ENCODE peak calls at places on chromosomes 4 and X, in seven cellular contexts. M, X, D, W, S, G and U are unnamed samples.

GRCh38 chr4:4456351-4456750 is 69.4 kb downstream of the NSG1 start:
- DNase-seq in M (peak; percentile 11), X (no peak), D (no peak), W (no peak), S (no peak), G (no peak), U (no peak)

GRCh38 chrX:94545722-94546121 is 871.7 kb downstream of the FAM133A start:
- DNase-seq in M (no peak), X (no peak), D (no peak), W (no peak), S (no peak), G (no peak), U (no peak)

GRCh38 chr4:37981844-37982720 is 21.9 kb downstream of the PTTG2 start:
- DNase-seq in M (peak; percentile 30), X (no peak), D (no peak), W (no peak), S (no peak), G (no peak), U (no peak)

GRCh38 chr4:6446538-6447451 is 25.6 kb downstream of the PPP2R2C start:
- DNase-seq in M (peak; percentile 9), X (no peak), D (no peak), W (no peak), S (no peak), G (no peak), U (no peak)

GRCh38 chrX:21509912-21510311 is 135.7 kb downstream of the CNKSR2 start:
- DNase-seq in M (no peak), X (no peak), D (no peak), W (no peak), S (no peak), G (no peak), U (no peak)

GRCh38 chr4:3073158-3074077 is 920 bp downstream of the HTT-AS start:
- DNase-seq in M (no peak), X (no peak), D (no peak), W (no peak), S (no peak), G (peak; percentile 10), U (no peak)

GRCh38 chr4:98125585-98125984 is 17.7 kb downstream of the STPG2 start:
- DNase-seq in M (no peak), X (no peak), D (no peak), W (no peak), S (no peak), G (no peak), U (no peak)

GRCh38 chr4:77264826-77265225 is 107.8 kb downstream of the CCNG2 start:
- DNase-seq in M (no peak), X (no peak), D (no peak), W (no peak), S (no peak), G (no peak), U (no peak)

GRCh38 chr4:144507309-144508101 is 138.5 kb upstream of the HHIP start:
- DNase-seq in M (peak; percentile 6), X (no peak), D (no peak), W (no peak), S (no peak), G (no peak), U (no peak)

GRCh38 chr4:7844247-7844991 is 95.2 kb downstream of the AFAP1 start:
- DNase-seq in M (peak; percentile 89), X (peak; percentile 55), D (no peak), W (peak; percentile 65), S (peak; percentile 48), G (peak; percentile 42), U (no peak)

GRCh38 chrX:72714471-72714916 is 388 bp upstream of the PHKA1 start:
- DNase-seq in M (peak; percentile 86), X (no peak), D (peak; percentile 15), W (no peak), S (no peak), G (no peak), U (peak; percentile 50)

GRCh38 chrX:132651411-132652086 is 162.7 kb upstream of the MBNL3 start:
- DNase-seq in M (no peak), X (no peak), D (no peak), W (no peak), S (no peak), G (no peak), U (no peak)

GRCh38 chr4:8410641-8411271 is 29.8 kb downstream of the ACOX3 start:
- DNase-seq in M (peak; percentile 70), X (no peak), D (peak; percentile 21), W (no peak), S (no peak), G (no peak), U (no peak)

GRCh38 chr4:17552427-17552826 is 24.6 kb upstream of the LAP3 start:
- DNase-seq in M (no peak), X (no peak), D (no peak), W (no peak), S (no peak), G (no peak), U (no peak)

GRCh38 chrX:154350429-154351182 is 23.8 kb downstream of the FLNA start:
- DNase-seq in M (peak; percentile 6), X (no peak), D (no peak), W (no peak), S (no peak), G (no peak), U (no peak)

GRCh38 chrX:26783512-26784225 is 567.7 kb downstream of the MAGEB5 start:
- DNase-seq in M (peak; percentile 6), X (peak; percentile 1), D (no peak), W (no peak), S (no peak), G (no peak), U (no peak)

GRCh38 chr4:81137894-81138293 is 77.1 kb downstream of the PRKG2 start:
- DNase-seq in M (no peak), X (no peak), D (no peak), W (no peak), S (no peak), G (no peak), U (no peak)

GRCh38 chr4:3807311-3807710 is 41.1 kb downstream of the ADRA2C start:
- DNase-seq in M (no peak), X (no peak), D (no peak), W (no peak), S (no peak), G (no peak), U (no peak)

GRCh38 chr4:38615847-38616246 is 48.2 kb upstream of the KLF3 start:
- DNase-seq in M (peak; percentile 21), X (no peak), D (no peak), W (no peak), S (no peak), G (no peak), U (no peak)

GRCh38 chr4:52704676-52705075 is 45.6 kb upstream of the USP46 start:
- DNase-seq in M (peak; percentile 43), X (no peak), D (peak; percentile 24), W (no peak), S (no peak), G (no peak), U (peak; percentile 76)

GRCh38 chrX:45329217-45329616 is 128.5 kb upstream of the DIPK2B start:
- DNase-seq in M (no peak), X (no peak), D (no peak), W (no peak), S (no peak), G (no peak), U (no peak)

GRCh38 chrX:10726647-10727046 is 106.3 kb upstream of the MID1 start:
- DNase-seq in M (peak; percentile 75), X (no peak), D (no peak), W (no peak), S (no peak), G (no peak), U (no peak)

GRCh38 chrX:79176028-79176427 is 31.5 kb downstream of the GPR174 start:
- DNase-seq in M (no peak), X (no peak), D (no peak), W (no peak), S (no peak), G (no peak), U (no peak)

GRCh38 chrX:1249101-1249887 is 19.3 kb upstream of the CSF2RA start:
- DNase-seq in M (peak; percentile 2), X (no peak), D (no peak), W (peak; percentile 27), S (no peak), G (no peak), U (no peak)

GRCh38 chr4:61301285-61301684 is 101.2 kb downstream of the ADGRL3 start:
- DNase-seq in M (no peak), X (no peak), D (no peak), W (no peak), S (no peak), G (no peak), U (no peak)

GRCh38 chr4:168993724-168994510 is 16.1 kb downstream of the CBR4 start:
- DNase-seq in M (peak; percentile 46), X (no peak), D (no peak), W (no peak), S (no peak), G (no peak), U (no peak)

GRCh38 chr4:103996059-103996458 is 276.3 kb upstream of the TACR3 start:
- DNase-seq in M (peak; percentile 4), X (no peak), D (no peak), W (no peak), S (no peak), G (no peak), U (no peak)

GRCh38 chr4:77190053-77190452 is 33.0 kb downstream of the CCNG2 start:
- DNase-seq in M (no peak), X (no peak), D (no peak), W (no peak), S (no peak), G (no peak), U (no peak)

GRCh38 chrX:70960728-70961127 is 29.8 kb upstream of the SLC7A3 start:
- DNase-seq in M (peak; percentile 15), X (no peak), D (no peak), W (no peak), S (no peak), G (no peak), U (no peak)

GRCh38 chr4:122577808-122578781 is 42.8 kb downstream of the IL21 start:
- DNase-seq in M (peak; percentile 56), X (peak; percentile 55), D (peak; percentile 47), W (no peak), S (peak; percentile 37), G (peak; percentile 32), U (peak; percentile 4)